ENCODE peak calls at places on chromosomes 3 and 15, in ten cellular contexts. K, O, G, X, L, S, P, A, H and I are unnamed samples.

GRCh38 chr3:113222412-113223086 is 11.2 kb downstream of the BOC start:
- DNase-seq in K (no peak), H (no peak), L (peak), A (no peak), P (no peak), X (no peak), G (peak), O (no peak), S (no peak), I (no peak)

GRCh38 chr3:184620799-184621119 is 59.2 kb downstream of the EPHB3 start:
- DNase-seq in G (no peak), P (no peak), X (no peak), S (no peak), O (no peak), A (no peak), H (no peak), L (no peak), K (no peak), I (no peak)

GRCh38 chr15:40906947-40907802 is 12.9 kb downstream of the VPS18 start:
- DNase-seq in L (peak), K (peak), A (peak), P (peak), X (no peak), S (peak), G (peak), H (peak), O (no peak), I (no peak)

GRCh38 chr3:155889212-155889611 is 18.8 kb downstream of the GMPS start:
- DNase-seq in O (no peak), G (no peak), S (no peak), H (no peak), P (no peak), X (no peak), A (no peak), L (no peak), K (no peak), I (no peak)

GRCh38 chr3:189572249-189572648 is 58.9 kb upstream of the TP63 start:
- DNase-seq in A (peak), P (no peak), K (no peak), X (no peak), L (no peak), S (no peak), G (no peak), O (peak), H (no peak), I (no peak)

GRCh38 chr15:76529911-76530310 is 193.3 kb downstream of the ISL2 start:
- DNase-seq in P (no peak), L (no peak), A (peak), O (no peak), X (no peak), K (no peak), H (no peak), S (no peak), G (no peak), I (no peak)

GRCh38 chr3:56783644-56784451 is 17.9 kb downstream of the ARHGEF3 start:
- DNase-seq in K (peak), S (peak), H (peak), X (no peak), O (peak), G (peak), A (no peak), L (peak), P (no peak), I (peak)

GRCh38 chr15:27165590-27165989 is 194.6 kb downstream of the GABRG3 start:
- DNase-seq in H (no peak), O (no peak), X (no peak), K (no peak), S (no peak), P (no peak), L (no peak), A (no peak), G (no peak), I (no peak)

GRCh38 chr3:190491533-190492054 is 22.3 kb upstream of the IL1RAP start:
- DNase-seq in X (no peak), L (no peak), P (no peak), A (no peak), H (no peak), K (no peak), S (peak), G (peak), O (peak), I (no peak)

GRCh38 chr3:143827425-143827824 is 20.8 kb downstream of the SLC9A9 start:
- DNase-seq in O (no peak), P (no peak), H (no peak), G (no peak), A (no peak), L (no peak), X (no peak), S (no peak), K (no peak), I (no peak)

GRCh38 chr15:74858366-74858735 is 14.8 kb downstream of the SCAMP2 start:
- DNase-seq in P (no peak), X (no peak), S (no peak), K (no peak), H (no peak), L (no peak), O (no peak), A (no peak), G (no peak), I (no peak)

GRCh38 chr3:134327594-134327975 is 46.7 kb downstream of the AMOTL2 start:
- DNase-seq in G (no peak), L (no peak), H (no peak), A (peak), X (peak), P (peak), K (no peak), O (no peak), S (no peak), I (no peak)

GRCh38 chr15:27268923-27269322 is 297.9 kb downstream of the GABRG3 start:
- DNase-seq in O (no peak), H (no peak), L (no peak), K (no peak), P (no peak), A (no peak), G (no peak), X (no peak), S (no peak), I (no peak)

GRCh38 chr3:141804778-141805639 is 41.8 kb downstream of the GRK7 start:
- DNase-seq in O (no peak), X (no peak), G (no peak), P (no peak), K (no peak), H (no peak), A (no peak), S (no peak), L (no peak), I (no peak)

GRCh38 chr3:170738756-170739155 is 131.2 kb downstream of the RPL22L1 start:
- DNase-seq in H (no peak), L (no peak), S (no peak), G (no peak), K (no peak), X (no peak), A (no peak), O (no peak), P (no peak), I (no peak)

GRCh38 chr15:100887211-100887913 is 7.7 kb downstream of the ALDH1A3 start:
- DNase-seq in S (no peak), G (no peak), P (no peak), L (no peak), O (no peak), K (no peak), H (no peak), A (no peak), X (no peak), I (no peak)

GRCh38 chr3:179677884-179678283 is 25.0 kb downstream of the USP13 start:
- DNase-seq in A (no peak), L (no peak), X (no peak), S (no peak), P (no peak), G (no peak), K (no peak), O (no peak), H (no peak), I (no peak)

GRCh38 chr3:185071401-185071800 is 81.5 kb downstream of the C3orf70 start:
- DNase-seq in G (no peak), X (no peak), K (no peak), P (no peak), L (no peak), O (no peak), A (no peak), H (no peak), S (no peak), I (no peak)

GRCh38 chr15:61032600-61033286 is 196.4 kb downstream of the RORA start:
- DNase-seq in P (no peak), H (peak), S (no peak), L (peak), A (no peak), O (no peak), X (no peak), K (peak), G (peak), I (no peak)

GRCh38 chr3:43215138-43215537 is 71.2 kb upstream of the SNRK start:
- DNase-seq in K (no peak), P (no peak), X (no peak), A (no peak), S (no peak), G (no peak), H (no peak), O (no peak), L (no peak), I (no peak)

GRCh38 chr15:34621675-34622074 is 38.2 kb upstream of the GOLGA8B start:
- DNase-seq in L (peak), P (no peak), S (no peak), G (no peak), A (peak), H (no peak), O (no peak), X (no peak), K (no peak), I (no peak)

GRCh38 chr3:27080126-27080525 is 289.1 kb downstream of the NEK10 start:
- DNase-seq in S (no peak), O (no peak), H (no peak), G (no peak), A (peak), L (no peak), P (no peak), X (no peak), K (no peak), I (no peak)

GRCh38 chr15:83210619-83211018 is 3.0 kb upstream of the HDGFL3 start:
- DNase-seq in P (no peak), X (peak), S (no peak), L (no peak), O (peak), H (no peak), K (no peak), A (peak), G (no peak), I (no peak)

GRCh38 chr3:143142354-143142753 is 22.8 kb downstream of the CHST2 start:
- DNase-seq in K (no peak), S (no peak), P (no peak), H (no peak), X (no peak), L (no peak), G (no peak), A (no peak), O (no peak), I (no peak)

GRCh38 chr3:128123231-128123537 is 428 bp downstream of the RUVBL1 start:
- DNase-seq in K (no peak), O (no peak), H (no peak), A (no peak), X (no peak), P (no peak), S (no peak), L (no peak), G (no peak), I (no peak)

GRCh38 chr15:93298901-93299300 is 209.9 kb upstream of the RGMA start:
- DNase-seq in G (no peak), X (no peak), L (no peak), S (no peak), O (peak), P (no peak), H (no peak), A (no peak), K (peak), I (no peak)

GRCh38 chr3:134600685-134601502 is 49.9 kb downstream of the KY start:
- DNase-seq in P (peak), L (peak), H (peak), S (peak), A (peak), X (peak), G (peak), K (peak), O (peak), I (peak)

GRCh38 chr3:159263750-159264561 is 462.1 kb downstream of the MFSD1 start:
- DNase-seq in K (no peak), S (peak), G (peak), L (no peak), X (peak), O (no peak), A (peak), H (no peak), P (peak), I (peak)

GRCh38 chr15:49060710-49061483 is 14.7 kb upstream of the SECISBP2L start:
- DNase-seq in O (no peak), G (no peak), X (peak), L (no peak), P (no peak), A (peak), H (no peak), K (no peak), S (no peak), I (no peak)

GRCh38 chr15:101359365-101359947 is 64.4 kb upstream of the SNRPA1 start:
- DNase-seq in G (no peak), K (no peak), A (peak), P (no peak), H (no peak), O (peak), X (no peak), L (no peak), S (no peak), I (no peak)

GRCh38 chr3:188026191-188026968 is 127.6 kb upstream of the LPP start:
- DNase-seq in G (peak), A (no peak), X (no peak), O (no peak), S (no peak), H (no peak), L (no peak), P (no peak), K (no peak), I (no peak)

GRCh38 chr3:14405886-14406238 is 3.5 kb downstream of the SLC6A6 start:
- DNase-seq in O (no peak), K (no peak), L (no peak), P (no peak), A (no peak), H (peak), X (no peak), G (no peak), S (no peak), I (no peak)

GRCh38 chr3:188053710-188054379 is 100.1 kb upstream of the LPP start:
- DNase-seq in X (no peak), L (no peak), A (no peak), O (no peak), H (no peak), G (no peak), P (no peak), K (no peak), S (no peak), I (no peak)

GRCh38 chr15:79332824-79333510 is 22.1 kb downstream of the TMED3 start:
- DNase-seq in O (peak), X (no peak), G (no peak), A (no peak), K (no peak), L (no peak), P (no peak), S (no peak), H (no peak), I (no peak)

GRCh38 chr15:27490867-27491595 is 520.0 kb downstream of the GABRG3 start:
- DNase-seq in X (no peak), H (no peak), L (no peak), S (no peak), P (no peak), O (no peak), G (no peak), A (no peak), K (no peak), I (no peak)

GRCh38 chr3:29642393-29643033 is 361.6 kb downstream of the RBMS3 start:
- DNase-seq in X (no peak), S (no peak), P (no peak), K (peak), L (no peak), G (no peak), H (no peak), A (peak), O (peak), I (no peak)

GRCh38 chr3:99920530-99921376 is 103.1 kb downstream of the CMSS1 start:
- DNase-seq in A (peak), P (no peak), X (peak), G (no peak), K (peak), O (peak), H (peak), S (no peak), L (no peak), I (no peak)

GRCh38 chr3:30232142-30232541 is 374.3 kb upstream of the TGFBR2 start:
- DNase-seq in G (no peak), O (no peak), H (no peak), A (peak), X (no peak), K (no peak), L (no peak), P (no peak), S (no peak), I (no peak)

GRCh38 chr3:9826815-9827574 is 16.8 kb downstream of the RPUSD3 start:
- DNase-seq in L (no peak), S (peak), X (no peak), K (peak), P (peak), O (no peak), A (peak), G (no peak), H (no peak), I (no peak)

GRCh38 chr3:105362021-105362665 is 4.6 kb upstream of the ALCAM start:
- DNase-seq in K (no peak), S (no peak), H (no peak), G (no peak), A (peak), L (no peak), P (no peak), X (peak), O (no peak), I (peak)